ENCODE peak calls at places on chromosomes 11 and 22, in ten cellular contexts. C is tibial nerve, D is HCT116, K is Peyer's patch, H is transverse colon, G is adrenal gland, N is endothelial cell of umbilical vein, X is NB4, U is uterus, S is suprapubic skin. E is an unnamed sample.
A peak's percentile ranks its signal among the peaks of the same experiment; 100 is the strongest.

GRCh38 chr11:1667906-1668305 is 29.1 kb upstream of the KRTAP5-6 start:
- DNase-seq in C (no peak), D (no peak), K (peak; percentile 40), H (no peak), G (peak; percentile 83), N (no peak), X (no peak), U (no peak), S (no peak), E (no peak)

GRCh38 chr22:38135133-38135706 is 24.7 kb upstream of the BAIAP2L2 start:
- DNase-seq in C (no peak), D (peak; percentile 53), K (peak; percentile 35), H (no peak), G (no peak), N (peak; percentile 54), X (peak; percentile 22), U (no peak), S (peak; percentile 45), E (peak; percentile 35)

GRCh38 chr11:130144721-130145327 is 14.8 kb upstream of the ST14 start:
- DNase-seq in C (no peak), D (no peak), K (no peak), H (no peak), G (no peak), N (no peak), X (no peak), U (no peak), S (no peak), E (no peak)

GRCh38 chr11:134920851-134921608 is 509.0 kb upstream of the B3GAT1 start:
- DNase-seq in C (no peak), D (no peak), K (no peak), H (no peak), G (no peak), N (no peak), X (no peak), U (no peak), S (no peak), E (no peak)

GRCh38 chr11:3052109-3052479 is 5.1 kb downstream of the CARS1 start:
- DNase-seq in C (no peak), D (no peak), K (no peak), H (no peak), G (no peak), N (no peak), X (no peak), U (no peak), S (no peak), E (no peak)

GRCh38 chr22:35987994-35988393 is 40.6 kb downstream of the RBFOX2 start:
- DNase-seq in C (no peak), D (no peak), K (no peak), H (no peak), G (no peak), N (no peak), X (no peak), U (no peak), S (no peak), E (no peak)

GRCh38 chr11:113728814-113729213 is 22.7 kb upstream of the TMPRSS5 start:
- DNase-seq in C (no peak), D (no peak), K (no peak), H (no peak), G (no peak), N (peak; percentile 28), X (peak; percentile 57), U (no peak), S (no peak), E (no peak)

GRCh38 chr11:106390078-106390477 is 312.6 kb downstream of the AASDHPPT start:
- DNase-seq in C (no peak), D (no peak), K (no peak), H (no peak), G (no peak), N (no peak), X (no peak), U (no peak), S (no peak), E (no peak)

GRCh38 chr22:38717244-38717643 is 11.5 kb downstream of the GTPBP1 start:
- DNase-seq in C (no peak), D (no peak), K (no peak), H (no peak), G (no peak), N (no peak), X (no peak), U (no peak), S (peak; percentile 44), E (no peak)

GRCh38 chr22:26066534-26066933 is 102.7 kb upstream of the SEZ6L start:
- DNase-seq in C (no peak), D (no peak), K (no peak), H (no peak), G (no peak), N (no peak), X (no peak), U (no peak), S (no peak), E (no peak)

GRCh38 chr11:61516675-61517516 is 8.3 kb downstream of the LRRC10B start:
- DNase-seq in C (peak; percentile 44), D (no peak), K (no peak), H (no peak), G (peak; percentile 65), N (peak; percentile 42), X (peak; percentile 53), U (no peak), S (no peak), E (peak; percentile 40)

GRCh38 chr11:43987384-43988039 is 45.1 kb downstream of the C11orf96 start:
- DNase-seq in C (peak; percentile 82), D (no peak), K (peak; percentile 79), H (peak; percentile 72), G (peak; percentile 98), N (peak; percentile 47), X (no peak), U (peak; percentile 97), S (peak; percentile 87), E (no peak)

GRCh38 chr22:27832606-27833005 is 31.1 kb upstream of the MN1 start:
- DNase-seq in C (no peak), D (no peak), K (no peak), H (no peak), G (no peak), N (no peak), X (no peak), U (no peak), S (no peak), E (no peak)

GRCh38 chr11:111148953-111149352 is 96.6 kb upstream of the POU2AF2 start:
- DNase-seq in C (no peak), D (no peak), K (no peak), H (no peak), G (no peak), N (peak; percentile 3), X (no peak), U (no peak), S (no peak), E (no peak)

GRCh38 chr11:100821198-100821597 is 134.1 kb downstream of the ARHGAP42 start:
- DNase-seq in C (no peak), D (no peak), K (no peak), H (no peak), G (no peak), N (no peak), X (no peak), U (no peak), S (no peak), E (no peak)

DNA sequence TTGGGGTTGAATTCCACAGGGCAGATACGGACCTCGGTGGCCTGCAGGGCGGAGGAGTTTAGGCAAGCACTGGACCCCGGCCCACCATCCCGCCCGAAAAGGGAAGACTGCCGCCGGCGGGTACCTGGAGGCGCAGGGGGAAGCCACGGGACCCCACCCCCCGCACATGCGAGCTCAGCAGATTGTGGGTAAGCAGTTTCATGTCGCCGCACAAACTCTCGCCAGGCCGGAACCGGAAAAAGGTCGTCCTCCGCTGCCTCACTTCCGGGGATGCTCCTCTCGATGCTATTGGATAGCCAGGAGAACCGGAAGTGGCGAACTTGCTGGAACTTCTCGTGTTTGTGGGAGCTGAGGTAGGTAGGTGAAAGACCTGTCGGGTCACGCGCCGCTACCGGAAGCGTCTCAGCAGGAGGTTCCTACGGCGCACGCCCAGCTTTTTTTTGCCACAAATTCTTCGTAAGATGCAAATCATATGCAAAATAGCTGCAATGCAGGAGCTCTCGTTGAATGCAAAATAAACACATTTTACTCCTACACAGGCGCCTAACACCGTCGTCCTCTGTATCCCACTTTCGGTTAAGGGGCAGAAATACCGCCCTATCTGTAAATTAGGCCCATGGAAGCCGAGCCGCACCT is at the start of gene TRMT112:
- DNase-seq in C (peak; percentile 98), D (peak; percentile 99), K (peak; percentile 99), H (peak; percentile 96), G (peak; percentile 99), N (peak; percentile 94), X (peak; percentile 99), U (peak; percentile 98), S (peak; percentile 99), E (peak; percentile 98)
- TF ChIP-seq POLR2A in C (peak; percentile 58), D (peak; percentile 70), K (peak; percentile 65), H (peak; percentile 85), G (peak; percentile 77), N (peak; percentile 84), X (peak; percentile 91), U (peak; percentile 85), S (peak; percentile 48), E (peak; percentile 91)

GRCh38 chr11:85656777-85657176 is 8.2 kb downstream of the CREBZF start:
- DNase-seq in C (no peak), D (no peak), K (no peak), H (no peak), G (no peak), N (no peak), X (no peak), U (no peak), S (no peak), E (no peak)
- TF ChIP-seq POLR2A in C (no peak), D (no peak), K (no peak), H (no peak), G (no peak), N (no peak), X (no peak), U (no peak), S (no peak), E (no peak)

DNA sequence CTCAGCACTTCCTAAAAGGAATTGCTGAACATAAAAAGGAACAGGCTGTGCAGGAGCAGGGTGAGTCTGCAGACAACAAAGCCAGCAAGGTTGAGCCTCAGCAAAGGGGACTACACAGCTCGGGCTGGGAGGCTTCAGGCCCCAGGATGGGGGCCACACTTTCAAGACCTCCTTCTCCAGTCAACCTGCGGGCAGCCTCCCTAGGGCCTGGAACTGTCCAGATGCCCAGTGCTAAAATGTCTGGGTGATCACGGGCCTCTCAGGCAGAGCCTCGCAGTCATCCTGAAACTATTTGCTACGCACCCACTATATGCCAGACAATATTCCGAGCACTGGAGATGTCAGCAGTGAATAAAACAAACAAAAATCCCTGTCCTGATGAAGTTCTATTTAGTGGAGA is 3.9 kb upstream of the NEFH start:
- DNase-seq in C (no peak), D (no peak), K (no peak), H (no peak), G (no peak), N (no peak), X (no peak), U (no peak), S (no peak), E (no peak)
- TF ChIP-seq POLR2A in C (no peak), D (no peak), K (no peak), H (no peak), G (no peak), N (no peak), X (no peak), U (no peak), S (no peak), E (no peak)

DNA sequence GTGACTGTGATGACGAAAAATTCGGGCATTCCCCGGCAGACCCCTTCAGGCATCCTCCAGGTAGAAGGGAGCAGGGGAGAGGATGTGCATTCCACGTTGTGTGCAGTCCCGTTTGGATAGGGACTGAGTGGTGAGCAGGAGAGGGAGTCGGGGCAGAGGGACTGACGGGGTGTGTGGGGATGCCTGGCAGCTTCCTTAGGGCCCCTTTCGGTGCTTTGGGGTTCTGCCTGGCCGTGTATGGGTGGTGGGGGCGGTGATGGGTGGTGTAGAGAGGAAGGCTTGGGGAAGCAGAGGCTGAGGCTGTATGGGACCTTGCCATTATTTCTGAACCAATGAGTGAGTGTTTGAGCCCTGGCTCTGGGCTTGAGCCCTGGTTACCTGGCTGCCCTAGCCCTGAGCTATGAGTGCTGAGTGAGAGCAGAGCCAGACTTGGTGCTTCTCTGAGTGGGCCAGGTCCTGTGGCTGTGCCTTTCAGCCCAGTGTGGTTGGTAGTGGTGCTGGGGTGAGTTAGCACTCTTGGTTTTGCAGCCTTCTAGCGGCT is 914 bp downstream of the INPPL1 start:
- DNase-seq in C (no peak), D (no peak), K (no peak), H (no peak), G (no peak), N (no peak), X (peak; percentile 54), U (no peak), S (no peak), E (peak; percentile 33)
- TF ChIP-seq POLR2A in C (no peak), D (no peak), K (no peak), H (no peak), G (no peak), N (peak; percentile 28), X (no peak), U (no peak), S (no peak), E (no peak)